ENCODE peak calls at places on chromosome 10, in eight cellular contexts. Z is HCT116, N is PC-3, P is hepatocyte, K is GM23338, H is MM.1S, L is OCI-LY7, Q is SK-N-SH. B is an unnamed sample. For H3K9me2, the result is how much of the 10 kb centered on the place peaks cover.

GRCh38 chr10:124074471-124075109 is 18.8 kb downstream of the CHST15 start:
- DNase-seq in Z (no peak), N (no peak), P (no peak), K (no peak), H (peak), L (peak), Q (no peak), B (no peak)

GRCh38 chr10:77004917-77005564 is 632.6 kb downstream of the KCNMA1 start:
- DNase-seq in Z (peak), N (peak), P (peak), K (peak), H (peak), L (peak), Q (peak), B (peak)

GRCh38 chr10:46020871-46021553 is 9.4 kb downstream of the NCOA4 start:
- DNase-seq in Z (no peak), N (no peak), P (no peak), K (no peak), H (no peak), L (no peak), Q (no peak), B (peak)

GRCh38 chr10:80462986-80463741 is 9.1 kb downstream of the TSPAN14 start:
- DNase-seq in Z (no peak), N (no peak), P (no peak), K (no peak), H (no peak), L (peak), Q (peak), B (peak)

GRCh38 chr10:129023057-129023456 is 444.0 kb upstream of the MGMT start:
- DNase-seq in Z (no peak), N (no peak), P (no peak), K (peak), H (no peak), L (no peak), Q (no peak), B (no peak)

GRCh38 chr10:94299417-94299816 is 63.3 kb downstream of the NOC3L start:
- DNase-seq in Z (no peak), N (peak), P (no peak), K (no peak), H (peak), L (no peak), Q (no peak), B (peak)

GRCh38 chr10:68202965-68203358 is 29.0 kb downstream of the ATOH7 start:
- DNase-seq in Z (no peak), N (peak), P (no peak), K (no peak), H (no peak), L (no peak), Q (no peak), B (peak)

GRCh38 chr10:5557799-5558771 is 33.3 kb downstream of the CALML3 start:
- DNase-seq in Z (no peak), N (no peak), P (no peak), K (peak), H (no peak), L (no peak), Q (no peak), B (no peak)

GRCh38 chr10:33376976-33377657 is 42.6 kb upstream of the NRP1 start:
- DNase-seq in Z (peak), N (peak), P (no peak), K (no peak), H (no peak), L (no peak), Q (no peak), B (peak)

GRCh38 chr10:3310016-3310415 is 137.4 kb upstream of the PITRM1 start:
- DNase-seq in Z (no peak), N (no peak), P (no peak), K (no peak), H (no peak), L (no peak), Q (no peak), B (no peak)

GRCh38 chr10:118481871-118482270 is 113.6 kb downstream of the PRLHR start:
- DNase-seq in Z (no peak), N (peak), P (no peak), K (no peak), H (no peak), L (no peak), Q (no peak), B (no peak)

GRCh38 chr10:83959330-83959729 is 180.0 kb upstream of the GHITM start:
- DNase-seq in Z (no peak), N (no peak), P (no peak), K (no peak), H (peak), L (no peak), Q (no peak), B (no peak)

GRCh38 chr10:44966816-44967509 is 7.4 kb downstream of the RASSF4 start:
- DNase-seq in Z (no peak), N (no peak), P (no peak), K (no peak), H (no peak), L (peak), Q (no peak), B (no peak)

GRCh38 chr10:123496336-123496735 is 169.8 kb upstream of the GPR26 start:
- DNase-seq in Z (no peak), N (no peak), P (no peak), K (no peak), H (no peak), L (no peak), Q (no peak), B (peak)

GRCh38 chr10:84783386-84783785 is 455.0 kb downstream of the CCSER2 start:
- DNase-seq in Z (peak), N (peak), P (peak), K (peak), H (peak), L (peak), Q (peak), B (peak)

GRCh38 chr10:11144626-11145497 is 127.2 kb downstream of the CELF2 start:
- DNase-seq in Z (no peak), N (no peak), P (no peak), K (peak), H (peak), L (no peak), Q (no peak), B (no peak)

GRCh38 chr10:80081801-80082750 is 3.6 kb downstream of the TMEM254 start:
- DNase-seq in Z (no peak), N (peak), P (peak), K (peak), H (no peak), L (no peak), Q (no peak), B (no peak)

GRCh38 chr10:112738586-112739218 is 211.3 kb upstream of the TCF7L2 start:
- DNase-seq in Z (no peak), N (no peak), P (peak), K (no peak), H (no peak), L (no peak), Q (no peak), B (no peak)

GRCh38 chr10:114022292-114022691 is 21.4 kb upstream of the ADRB1 start:
- DNase-seq in Z (no peak), N (no peak), P (no peak), K (no peak), H (no peak), L (no peak), Q (no peak), B (peak)

GRCh38 chr10:93999401-93999851 is 5.7 kb downstream of the PLCE1 start:
- DNase-seq in Z (no peak), N (no peak), P (peak), K (peak), H (no peak), L (no peak), Q (peak), B (peak)

GRCh38 chr10:88672041-88672440 is 7.8 kb downstream of the LIPF start:
- DNase-seq in Z (no peak), N (no peak), P (no peak), K (no peak), H (no peak), L (no peak), Q (no peak), B (no peak)

GRCh38 chr10:4066581-4067403 is 281.8 kb upstream of the KLF6 start:
- DNase-seq in Z (no peak), N (peak), P (peak), K (no peak), H (no peak), L (no peak), Q (peak), B (no peak)

GRCh38 chr10:32239770-32240169 is 107.2 kb downstream of the EPC1 start:
- DNase-seq in Z (no peak), N (peak), P (no peak), K (no peak), H (no peak), L (no peak), Q (no peak), B (peak)

GRCh38 chr10:92208736-92209135 is 82.1 kb downstream of the CPEB3 start:
- DNase-seq in Z (no peak), N (peak), P (no peak), K (no peak), H (no peak), L (no peak), Q (no peak), B (peak)

GRCh38 chr10:30557884-30558283 is 71.7 kb downstream of the LYZL2 start:
- DNase-seq in Z (no peak), N (peak), P (peak), K (peak), H (no peak), L (no peak), Q (no peak), B (peak)

GRCh38 chr10:104208730-104209129 is 23.4 kb downstream of the CFAP43 start:
- DNase-seq in Z (no peak), N (no peak), P (no peak), K (no peak), H (no peak), L (no peak), Q (no peak), B (peak)

GRCh38 chr10:131068311-131068710 is 243.2 kb downstream of the TCERG1L start:
- DNase-seq in Z (no peak), N (no peak), P (no peak), K (no peak), H (no peak), L (no peak), Q (no peak), B (no peak)

GRCh38 chr10:24694086-24694485 is 29.6 kb downstream of the ARHGAP21 start:
- DNase-seq in Z (no peak), N (no peak), P (no peak), K (no peak), H (no peak), L (no peak), Q (no peak), B (peak)

GRCh38 chr10:114486938-114487814 is 82.9 kb upstream of the AFAP1L2 start:
- DNase-seq in Z (no peak), N (peak), P (no peak), K (no peak), H (peak), L (no peak), Q (peak), B (no peak)

GRCh38 chr10:131110241-131110783 is 201.2 kb downstream of the TCERG1L start:
- DNase-seq in Z (no peak), N (no peak), P (no peak), K (no peak), H (no peak), L (no peak), Q (no peak), B (no peak)

GRCh38 chr10:35336084-35336831 is at the start of gene CCNY:
- DNase-seq in Z (no peak), N (peak), P (peak), K (peak), H (peak), L (peak), Q (peak), B (peak)

GRCh38 chr10:101224910-101225823 is 4.1 kb downstream of the LBX1 start:
- DNase-seq in Z (no peak), N (no peak), P (no peak), K (peak), H (no peak), L (no peak), Q (peak), B (no peak)

GRCh38 chr10:49131507-49132385 is 2.1 kb downstream of the FAM170B start:
- DNase-seq in Z (no peak), N (no peak), P (no peak), K (no peak), H (no peak), L (no peak), Q (no peak), B (no peak)

GRCh38 chr10:123301077-123301875 is 147.1 kb downstream of the BUB3 start:
- DNase-seq in Z (no peak), N (peak), P (peak), K (no peak), H (no peak), L (no peak), Q (peak), B (peak)

GRCh38 chr10:59965899-59966650 is 59.7 kb upstream of the CCDC6 start:
- DNase-seq in Z (no peak), N (no peak), P (no peak), K (no peak), H (no peak), L (no peak), Q (peak), B (no peak)

GRCh38 chr10:86708783-86709778 is 40.8 kb downstream of the LDB3 start:
- DNase-seq in Z (no peak), N (no peak), P (no peak), K (no peak), H (no peak), L (no peak), Q (no peak), B (no peak)
- TF ChIP-seq EZH2phosphoT487 in Z (no peak), N (no peak), P (no peak), K (no peak), H (no peak), L (no peak), Q (no peak), B (no peak)

DNA sequence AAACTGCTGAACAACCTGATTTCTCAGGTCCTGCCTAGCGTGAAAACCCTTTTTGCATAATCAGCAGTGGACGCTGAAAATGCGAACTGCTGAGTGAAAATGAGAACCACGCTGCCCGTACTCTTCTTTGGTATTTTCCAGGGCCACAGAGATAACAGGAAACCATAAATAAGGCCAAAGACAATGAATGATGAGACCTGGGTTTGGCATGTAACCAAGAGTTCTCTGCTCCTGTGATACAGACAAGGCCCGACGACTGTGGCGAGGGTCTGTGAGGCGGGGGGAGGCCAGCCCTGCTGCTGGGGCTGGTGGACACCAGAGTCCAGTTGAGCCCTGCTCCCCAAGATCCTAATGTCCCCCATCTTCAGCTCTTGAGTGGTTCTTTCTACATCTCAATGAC is 236.0 kb downstream of the WDR11 start:
- DNase-seq in Z (no peak), N (no peak), P (no peak), K (no peak), H (no peak), L (no peak), Q (peak), B (no peak)
- H3K9me2 ChIP-seq in Z (under half), N (under half), P (under half), K (under half), H (under half), L (under half), Q (under half), B (under half)

GRCh38 chr10:983401-983800 is 4.8 kb upstream of the GTPBP4 start:
- DNase-seq in Z (no peak), N (no peak), P (no peak), K (no peak), H (no peak), L (no peak), Q (no peak), B (no peak)
- TF ChIP-seq EZH2phosphoT487 in Z (no peak), N (no peak), P (no peak), K (no peak), H (no peak), L (no peak), Q (no peak), B (no peak)

GRCh38 chr10:72858103-72858502 is 35.4 kb upstream of the OIT3 start:
- DNase-seq in Z (no peak), N (no peak), P (no peak), K (no peak), H (no peak), L (no peak), Q (no peak), B (no peak)

DNA sequence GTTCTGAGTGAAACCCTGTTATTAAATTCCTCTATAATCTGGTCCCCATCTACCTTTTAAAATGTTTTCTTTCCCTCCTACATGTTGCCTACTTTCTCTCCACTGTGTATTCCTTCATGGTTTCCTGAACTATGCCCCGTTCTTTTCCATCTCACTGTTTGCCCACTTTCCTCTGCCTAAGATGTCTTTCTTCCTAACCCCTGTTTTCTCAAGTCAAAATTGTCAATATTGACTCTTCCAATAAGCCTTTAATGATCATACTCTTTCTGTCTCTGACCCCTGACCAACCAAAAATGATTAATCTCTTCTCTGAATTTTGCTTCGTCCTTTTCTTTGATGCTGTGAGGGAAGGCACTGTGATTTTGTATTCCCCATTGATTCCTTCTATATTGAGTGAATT is 30.6 kb upstream of the OIT3 start:
- DNase-seq in Z (no peak), N (no peak), P (no peak), K (no peak), H (no peak), L (no peak), Q (no peak), B (no peak)
- H3K9me2 ChIP-seq in Z (under half), N (under half), P (under half), K (under half), H (under half), L (under half), Q (under half), B (under half)

GRCh38 chr10:50941629-50942028 is 56.2 kb upstream of the A1CF start:
- DNase-seq in Z (no peak), N (no peak), P (no peak), K (no peak), H (no peak), L (no peak), Q (no peak), B (no peak)

GRCh38 chr10:50936335-50936734 is 50.9 kb upstream of the A1CF start:
- DNase-seq in Z (no peak), N (peak), P (no peak), K (no peak), H (no peak), L (no peak), Q (no peak), B (peak)

GRCh38 chr10:50932113-50932512 is 46.7 kb upstream of the A1CF start:
- DNase-seq in Z (no peak), N (no peak), P (no peak), K (no peak), H (no peak), L (no peak), Q (no peak), B (peak)

DNA sequence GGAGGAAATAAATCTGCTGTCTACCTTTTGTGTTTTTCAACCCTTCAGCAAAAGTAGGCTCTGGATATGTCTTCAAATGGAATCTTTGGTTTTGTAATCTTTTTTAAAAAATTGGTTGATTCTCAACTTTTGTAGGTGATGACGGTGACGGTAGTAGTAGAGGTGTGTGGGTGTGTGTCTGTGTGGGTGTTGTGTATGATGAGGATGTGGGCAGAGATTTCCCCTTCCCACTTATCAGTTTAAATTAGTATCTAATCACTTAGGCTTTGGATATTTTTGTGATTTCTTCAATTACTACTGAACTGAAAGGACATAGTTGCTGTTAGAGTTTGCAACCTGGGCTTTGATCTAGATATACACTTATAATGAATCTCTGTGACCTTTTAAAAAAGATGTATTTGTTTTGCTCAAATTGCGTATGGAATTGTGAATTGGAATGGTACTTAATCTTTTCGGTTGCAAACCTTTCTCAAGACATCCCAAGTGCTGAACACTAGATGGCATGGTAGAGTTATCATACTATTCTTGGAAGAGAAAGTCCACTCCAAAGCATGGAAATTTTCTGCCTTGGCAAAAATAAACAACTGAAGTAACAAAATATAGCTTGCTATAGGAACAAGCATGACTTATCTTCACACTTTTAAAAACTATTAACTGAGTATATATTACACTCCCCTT is 51.9 kb upstream of the A1CF start:
- DNase-seq in Z (peak), N (peak), P (peak), K (peak), H (peak), L (no peak), Q (peak), B (peak)
- TF ChIP-seq EZH2phosphoT487 in Z (no peak), N (no peak), P (no peak), K (no peak), H (no peak), L (no peak), Q (no peak), B (no peak)

GRCh38 chr10:27223964-27224363 is 16.6 kb downstream of the ACBD5 start:
- DNase-seq in Z (no peak), N (peak), P (peak), K (peak), H (peak), L (peak), Q (peak), B (peak)

GRCh38 chr10:27230022-27230421 is 10.6 kb downstream of the ACBD5 start:
- DNase-seq in Z (no peak), N (no peak), P (no peak), K (no peak), H (no peak), L (no peak), Q (no peak), B (no peak)

GRCh38 chr10:27225011-27225590 is 15.5 kb downstream of the ACBD5 start:
- DNase-seq in Z (no peak), N (no peak), P (no peak), K (no peak), H (no peak), L (no peak), Q (no peak), B (no peak)

GRCh38 chr10:27225642-27226257 is 14.8 kb downstream of the ACBD5 start:
- DNase-seq in Z (no peak), N (no peak), P (no peak), K (no peak), H (no peak), L (no peak), Q (no peak), B (no peak)
- H3K9me2 ChIP-seq in Z (under half), N (under half), P (under half), K (under half), H (under half), L (under half), Q (under half), B (under half)

GRCh38 chr10:18238875-18239485 is 98.8 kb downstream of the CACNB2 start:
- DNase-seq in Z (peak), N (peak), P (peak), K (peak), H (peak), L (peak), Q (peak), B (peak)
- TF ChIP-seq EZH2phosphoT487 in Z (no peak), N (no peak), P (no peak), K (no peak), H (no peak), L (no peak), Q (no peak), B (no peak)

DNA sequence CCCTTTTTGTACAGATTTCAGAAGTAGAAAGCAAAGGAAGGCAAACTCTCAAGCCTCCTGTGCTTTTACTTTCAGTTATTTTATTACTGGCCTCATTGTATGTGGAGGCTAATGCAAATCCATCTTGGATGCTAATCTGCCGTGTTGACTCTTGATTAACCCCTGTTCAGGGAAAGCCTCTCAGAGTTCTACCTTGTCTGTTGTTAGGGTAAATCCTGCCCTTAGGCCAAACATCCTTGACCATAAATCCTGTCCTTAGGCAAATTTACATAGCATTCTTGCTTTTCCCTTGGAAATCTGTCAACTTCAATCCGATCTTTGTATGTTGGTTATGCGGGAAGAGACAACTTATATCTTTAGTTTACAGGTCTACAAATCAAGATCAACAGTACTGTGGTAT is 709.9 kb upstream of the LRRTM3 start:
- DNase-seq in Z (no peak), N (no peak), P (no peak), K (no peak), H (no peak), L (no peak), Q (no peak), B (no peak)
- H3K9me2 ChIP-seq in Z (under half), N (under half), P (under half), K (under half), H (under half), L (under half), Q (under half), B (under half)

GRCh38 chr10:95308389-95309302 is 17.8 kb upstream of the PDLIM1 start:
- DNase-seq in Z (peak), N (peak), P (peak), K (no peak), H (no peak), L (no peak), Q (no peak), B (peak)
- TF ChIP-seq EZH2phosphoT487 in Z (no peak), N (no peak), P (no peak), K (no peak), H (no peak), L (no peak), Q (no peak), B (no peak)